ENCODE peak calls at places on chromosomes 11 and 22, in nine cellular contexts. One of them, this sample, is unnamed.

GRCh38 chr11:21761000-21761399 is 431.9 kb upstream of the ANO5 start:
- DNase-seq in HT1080: no peak
- DNase-seq in T-helper 1 cell: no peak
- DNase-seq in choroid plexus epithelial cell: no peak
- DNase-seq in central memory CD4-positive, alpha-beta T cell: no peak
- DNase-seq in NCI-H2081: no peak
- DNase-seq in HTR-8/SVneo: no peak
- DNase-seq in activated naive CD4-positive, alpha-beta T cell treated with Interleukin-2 at 50 U/mL for 16 hours: no peak
- DNase-seq in non-pigmented ciliary epithelial cell: no peak
- DNase-seq in this sample: no peak

GRCh38 chr22:42217019-42217751 is 53.3 kb downstream of the TCF20 start:
- DNase-seq in HT1080: no peak
- DNase-seq in T-helper 1 cell: no peak
- DNase-seq in choroid plexus epithelial cell: no peak
- DNase-seq in central memory CD4-positive, alpha-beta T cell: no peak
- DNase-seq in NCI-H2081: no peak
- DNase-seq in HTR-8/SVneo: no peak
- DNase-seq in activated naive CD4-positive, alpha-beta T cell treated with Interleukin-2 at 50 U/mL for 16 hours: peak
- DNase-seq in non-pigmented ciliary epithelial cell: no peak
- DNase-seq in this sample: no peak

GRCh38 chr11:111983187-111983986 is 41.8 kb upstream of the DLAT start:
- DNase-seq in HT1080: no peak
- DNase-seq in T-helper 1 cell: no peak
- DNase-seq in choroid plexus epithelial cell: no peak
- DNase-seq in central memory CD4-positive, alpha-beta T cell: no peak
- DNase-seq in NCI-H2081: peak
- DNase-seq in HTR-8/SVneo: no peak
- DNase-seq in activated naive CD4-positive, alpha-beta T cell treated with Interleukin-2 at 50 U/mL for 16 hours: no peak
- DNase-seq in non-pigmented ciliary epithelial cell: no peak
- DNase-seq in this sample: no peak

GRCh38 chr22:36374603-36375024 is 13.2 kb downstream of the MYH9 start:
- DNase-seq in HT1080: peak
- DNase-seq in T-helper 1 cell: no peak
- DNase-seq in choroid plexus epithelial cell: no peak
- DNase-seq in central memory CD4-positive, alpha-beta T cell: no peak
- DNase-seq in NCI-H2081: no peak
- DNase-seq in HTR-8/SVneo: no peak
- DNase-seq in activated naive CD4-positive, alpha-beta T cell treated with Interleukin-2 at 50 U/mL for 16 hours: peak
- DNase-seq in non-pigmented ciliary epithelial cell: no peak
- DNase-seq in this sample: no peak

GRCh38 chr11:127994736-127995135 is 592.6 kb downstream of the ETS1 start:
- DNase-seq in HT1080: peak
- DNase-seq in T-helper 1 cell: no peak
- DNase-seq in choroid plexus epithelial cell: peak
- DNase-seq in central memory CD4-positive, alpha-beta T cell: no peak
- DNase-seq in NCI-H2081: no peak
- DNase-seq in HTR-8/SVneo: no peak
- DNase-seq in activated naive CD4-positive, alpha-beta T cell treated with Interleukin-2 at 50 U/mL for 16 hours: no peak
- DNase-seq in non-pigmented ciliary epithelial cell: peak
- DNase-seq in this sample: no peak

GRCh38 chr22:25622011-25622410 is 57.5 kb downstream of the GRK3 start:
- DNase-seq in HT1080: no peak
- DNase-seq in T-helper 1 cell: no peak
- DNase-seq in choroid plexus epithelial cell: peak
- DNase-seq in central memory CD4-positive, alpha-beta T cell: no peak
- DNase-seq in NCI-H2081: no peak
- DNase-seq in HTR-8/SVneo: peak
- DNase-seq in activated naive CD4-positive, alpha-beta T cell treated with Interleukin-2 at 50 U/mL for 16 hours: no peak
- DNase-seq in non-pigmented ciliary epithelial cell: no peak
- DNase-seq in this sample: no peak

GRCh38 chr11:125569913-125570621 is 790 bp downstream of the EI24 start:
- DNase-seq in HT1080: no peak
- DNase-seq in T-helper 1 cell: no peak
- DNase-seq in choroid plexus epithelial cell: peak
- DNase-seq in central memory CD4-positive, alpha-beta T cell: no peak
- DNase-seq in NCI-H2081: no peak
- DNase-seq in HTR-8/SVneo: no peak
- DNase-seq in activated naive CD4-positive, alpha-beta T cell treated with Interleukin-2 at 50 U/mL for 16 hours: peak
- DNase-seq in non-pigmented ciliary epithelial cell: no peak
- DNase-seq in this sample: no peak

GRCh38 chr22:28629420-28630184 is 50.0 kb downstream of the TTC28 start:
- DNase-seq in HT1080: no peak
- DNase-seq in T-helper 1 cell: no peak
- DNase-seq in choroid plexus epithelial cell: peak
- DNase-seq in central memory CD4-positive, alpha-beta T cell: no peak
- DNase-seq in NCI-H2081: no peak
- DNase-seq in HTR-8/SVneo: no peak
- DNase-seq in activated naive CD4-positive, alpha-beta T cell treated with Interleukin-2 at 50 U/mL for 16 hours: no peak
- DNase-seq in non-pigmented ciliary epithelial cell: no peak
- DNase-seq in this sample: no peak

GRCh38 chr22:32810241-32811133 is 9.0 kb downstream of the TIMP3 start:
- DNase-seq in HT1080: no peak
- DNase-seq in T-helper 1 cell: no peak
- DNase-seq in choroid plexus epithelial cell: peak
- DNase-seq in central memory CD4-positive, alpha-beta T cell: no peak
- DNase-seq in NCI-H2081: no peak
- DNase-seq in HTR-8/SVneo: no peak
- DNase-seq in activated naive CD4-positive, alpha-beta T cell treated with Interleukin-2 at 50 U/mL for 16 hours: no peak
- DNase-seq in non-pigmented ciliary epithelial cell: no peak
- DNase-seq in this sample: no peak

GRCh38 chr11:36037031-36037430 is 93.2 kb downstream of the LDLRAD3 start:
- DNase-seq in HT1080: peak
- DNase-seq in T-helper 1 cell: no peak
- DNase-seq in choroid plexus epithelial cell: peak
- DNase-seq in central memory CD4-positive, alpha-beta T cell: no peak
- DNase-seq in NCI-H2081: no peak
- DNase-seq in HTR-8/SVneo: no peak
- DNase-seq in activated naive CD4-positive, alpha-beta T cell treated with Interleukin-2 at 50 U/mL for 16 hours: no peak
- DNase-seq in non-pigmented ciliary epithelial cell: no peak
- DNase-seq in this sample: no peak

GRCh38 chr11:126414615-126415014 is 59.1 kb downstream of the ST3GAL4 start:
- DNase-seq in HT1080: no peak
- DNase-seq in T-helper 1 cell: no peak
- DNase-seq in choroid plexus epithelial cell: no peak
- DNase-seq in central memory CD4-positive, alpha-beta T cell: no peak
- DNase-seq in NCI-H2081: no peak
- DNase-seq in HTR-8/SVneo: no peak
- DNase-seq in activated naive CD4-positive, alpha-beta T cell treated with Interleukin-2 at 50 U/mL for 16 hours: no peak
- DNase-seq in non-pigmented ciliary epithelial cell: no peak
- DNase-seq in this sample: no peak

GRCh38 chr11:125874556-125875124 is 12.8 kb upstream of the HYLS1 start:
- DNase-seq in HT1080: peak
- DNase-seq in T-helper 1 cell: peak
- DNase-seq in choroid plexus epithelial cell: peak
- DNase-seq in central memory CD4-positive, alpha-beta T cell: peak
- DNase-seq in NCI-H2081: peak
- DNase-seq in HTR-8/SVneo: peak
- DNase-seq in activated naive CD4-positive, alpha-beta T cell treated with Interleukin-2 at 50 U/mL for 16 hours: peak
- DNase-seq in non-pigmented ciliary epithelial cell: no peak
- DNase-seq in this sample: no peak

GRCh38 chr11:18394300-18394927 is at the start of gene LDHA:
- DNase-seq in HT1080: peak
- DNase-seq in T-helper 1 cell: peak
- DNase-seq in choroid plexus epithelial cell: peak
- DNase-seq in central memory CD4-positive, alpha-beta T cell: peak
- DNase-seq in NCI-H2081: peak
- DNase-seq in HTR-8/SVneo: peak
- DNase-seq in activated naive CD4-positive, alpha-beta T cell treated with Interleukin-2 at 50 U/mL for 16 hours: peak
- DNase-seq in non-pigmented ciliary epithelial cell: peak
- DNase-seq in this sample: peak

GRCh38 chr11:47391077-47391583 is 12.8 kb upstream of the SPI1 start:
- DNase-seq in HT1080: peak
- DNase-seq in T-helper 1 cell: no peak
- DNase-seq in choroid plexus epithelial cell: no peak
- DNase-seq in central memory CD4-positive, alpha-beta T cell: no peak
- DNase-seq in NCI-H2081: no peak
- DNase-seq in HTR-8/SVneo: no peak
- DNase-seq in activated naive CD4-positive, alpha-beta T cell treated with Interleukin-2 at 50 U/mL for 16 hours: no peak
- DNase-seq in non-pigmented ciliary epithelial cell: no peak
- DNase-seq in this sample: no peak

GRCh38 chr11:17979770-17980371 is 33.0 kb downstream of the SERGEF start:
- DNase-seq in HT1080: peak
- DNase-seq in T-helper 1 cell: no peak
- DNase-seq in choroid plexus epithelial cell: peak
- DNase-seq in central memory CD4-positive, alpha-beta T cell: peak
- DNase-seq in NCI-H2081: peak
- DNase-seq in HTR-8/SVneo: peak
- DNase-seq in activated naive CD4-positive, alpha-beta T cell treated with Interleukin-2 at 50 U/mL for 16 hours: peak
- DNase-seq in non-pigmented ciliary epithelial cell: no peak
- DNase-seq in this sample: no peak

GRCh38 chr11:44729718-44730117 is 3.0 kb downstream of the TSPAN18 start:
- DNase-seq in HT1080: no peak
- DNase-seq in T-helper 1 cell: no peak
- DNase-seq in choroid plexus epithelial cell: no peak
- DNase-seq in central memory CD4-positive, alpha-beta T cell: no peak
- DNase-seq in NCI-H2081: no peak
- DNase-seq in HTR-8/SVneo: no peak
- DNase-seq in activated naive CD4-positive, alpha-beta T cell treated with Interleukin-2 at 50 U/mL for 16 hours: no peak
- DNase-seq in non-pigmented ciliary epithelial cell: no peak
- DNase-seq in this sample: no peak

GRCh38 chr22:38033522-38034277 is 23.5 kb upstream of the PICK1 start:
- DNase-seq in HT1080: no peak
- DNase-seq in T-helper 1 cell: no peak
- DNase-seq in choroid plexus epithelial cell: no peak
- DNase-seq in central memory CD4-positive, alpha-beta T cell: no peak
- DNase-seq in NCI-H2081: no peak
- DNase-seq in HTR-8/SVneo: no peak
- DNase-seq in activated naive CD4-positive, alpha-beta T cell treated with Interleukin-2 at 50 U/mL for 16 hours: no peak
- DNase-seq in non-pigmented ciliary epithelial cell: no peak
- DNase-seq in this sample: no peak

GRCh38 chr11:80327971-80328614 is 887.3 kb upstream of the TENM4 start:
- DNase-seq in HT1080: peak
- DNase-seq in T-helper 1 cell: no peak
- DNase-seq in choroid plexus epithelial cell: no peak
- DNase-seq in central memory CD4-positive, alpha-beta T cell: no peak
- DNase-seq in NCI-H2081: no peak
- DNase-seq in HTR-8/SVneo: no peak
- DNase-seq in activated naive CD4-positive, alpha-beta T cell treated with Interleukin-2 at 50 U/mL for 16 hours: no peak
- DNase-seq in non-pigmented ciliary epithelial cell: no peak
- DNase-seq in this sample: no peak

GRCh38 chr11:89181111-89181510 is 3.4 kb downstream of the TYR start:
- DNase-seq in HT1080: no peak
- DNase-seq in T-helper 1 cell: no peak
- DNase-seq in choroid plexus epithelial cell: no peak
- DNase-seq in central memory CD4-positive, alpha-beta T cell: no peak
- DNase-seq in NCI-H2081: no peak
- DNase-seq in HTR-8/SVneo: no peak
- DNase-seq in activated naive CD4-positive, alpha-beta T cell treated with Interleukin-2 at 50 U/mL for 16 hours: no peak
- DNase-seq in non-pigmented ciliary epithelial cell: no peak
- DNase-seq in this sample: no peak

GRCh38 chr22:24969588-24970301 is 17.2 kb downstream of the KIAA1671 start:
- DNase-seq in HT1080: peak
- DNase-seq in T-helper 1 cell: no peak
- DNase-seq in choroid plexus epithelial cell: peak
- DNase-seq in central memory CD4-positive, alpha-beta T cell: no peak
- DNase-seq in NCI-H2081: no peak
- DNase-seq in HTR-8/SVneo: no peak
- DNase-seq in activated naive CD4-positive, alpha-beta T cell treated with Interleukin-2 at 50 U/mL for 16 hours: no peak
- DNase-seq in non-pigmented ciliary epithelial cell: no peak
- DNase-seq in this sample: no peak

GRCh38 chr11:110077318-110077717 is 15.9 kb upstream of the ZC3H12C start:
- DNase-seq in HT1080: no peak
- DNase-seq in T-helper 1 cell: no peak
- DNase-seq in choroid plexus epithelial cell: no peak
- DNase-seq in central memory CD4-positive, alpha-beta T cell: no peak
- DNase-seq in NCI-H2081: no peak
- DNase-seq in HTR-8/SVneo: no peak
- DNase-seq in activated naive CD4-positive, alpha-beta T cell treated with Interleukin-2 at 50 U/mL for 16 hours: no peak
- DNase-seq in non-pigmented ciliary epithelial cell: no peak
- DNase-seq in this sample: no peak

GRCh38 chr11:112225753-112226061 is 521 bp upstream of the PTS start:
- DNase-seq in HT1080: peak
- DNase-seq in T-helper 1 cell: no peak
- DNase-seq in choroid plexus epithelial cell: peak
- DNase-seq in central memory CD4-positive, alpha-beta T cell: no peak
- DNase-seq in NCI-H2081: no peak
- DNase-seq in HTR-8/SVneo: no peak
- DNase-seq in activated naive CD4-positive, alpha-beta T cell treated with Interleukin-2 at 50 U/mL for 16 hours: no peak
- DNase-seq in non-pigmented ciliary epithelial cell: no peak
- DNase-seq in this sample: no peak

GRCh38 chr11:128624269-128625170 is 37.2 kb upstream of the ETS1 start:
- DNase-seq in HT1080: no peak
- DNase-seq in T-helper 1 cell: peak
- DNase-seq in choroid plexus epithelial cell: no peak
- DNase-seq in central memory CD4-positive, alpha-beta T cell: peak
- DNase-seq in NCI-H2081: no peak
- DNase-seq in HTR-8/SVneo: no peak
- DNase-seq in activated naive CD4-positive, alpha-beta T cell treated with Interleukin-2 at 50 U/mL for 16 hours: peak
- DNase-seq in non-pigmented ciliary epithelial cell: no peak
- DNase-seq in this sample: peak

This sample was measured in activated effector memory CD4-positive, alpha-beta T cell treated with Interleukin-2 at 50 U/mL for 16 hours.